ENCODE peak calls at places on chromosome 11, in seven cellular contexts. One of them, this sample, is unnamed.

GRCh38 chr11:80163011-80163410 is 722.2 kb upstream of the TENM4 start:
- DNase-seq in posterior cingulate gyrus: no peak
- DNase-seq in hypothalamus: no peak
- DNase-seq in fibroblast of the conjunctiva: no peak
- DNase-seq in Ammon's horn: no peak
- DNase-seq in activated T-helper 1 cell treated with anti-CD3 and anti-CD28 coated beads, Interleukin-2, amount 50 U/mL, for 16 hours: no peak
- DNase-seq in mucosa of descending colon: no peak
- DNase-seq in this sample: no peak

GRCh38 chr11:47248304-47248663 is 330 bp downstream of the ACP2 start:
- DNase-seq in posterior cingulate gyrus: no peak
- DNase-seq in hypothalamus: no peak
- DNase-seq in fibroblast of the conjunctiva: no peak
- DNase-seq in Ammon's horn: no peak
- DNase-seq in activated T-helper 1 cell treated with anti-CD3 and anti-CD28 coated beads, Interleukin-2, amount 50 U/mL, for 16 hours: no peak
- DNase-seq in mucosa of descending colon: no peak
- DNase-seq in this sample: no peak

GRCh38 chr11:3015796-3016195 is 23.7 kb upstream of the NAP1L4 start:
- DNase-seq in posterior cingulate gyrus: no peak
- DNase-seq in hypothalamus: no peak
- DNase-seq in fibroblast of the conjunctiva: no peak
- DNase-seq in Ammon's horn: no peak
- DNase-seq in activated T-helper 1 cell treated with anti-CD3 and anti-CD28 coated beads, Interleukin-2, amount 50 U/mL, for 16 hours: no peak
- DNase-seq in mucosa of descending colon: no peak
- DNase-seq in this sample: no peak

GRCh38 chr11:8098879-8099278 is 17.9 kb downstream of the TUB start:
- DNase-seq in posterior cingulate gyrus: no peak
- DNase-seq in hypothalamus: no peak
- DNase-seq in fibroblast of the conjunctiva: no peak
- DNase-seq in Ammon's horn: peak
- DNase-seq in activated T-helper 1 cell treated with anti-CD3 and anti-CD28 coated beads, Interleukin-2, amount 50 U/mL, for 16 hours: no peak
- DNase-seq in mucosa of descending colon: no peak
- DNase-seq in this sample: peak

GRCh38 chr11:18775492-18776292 is 15.9 kb downstream of the PTPN5 start:
- DNase-seq in posterior cingulate gyrus: no peak
- DNase-seq in hypothalamus: no peak
- DNase-seq in fibroblast of the conjunctiva: peak
- DNase-seq in Ammon's horn: peak
- DNase-seq in activated T-helper 1 cell treated with anti-CD3 and anti-CD28 coated beads, Interleukin-2, amount 50 U/mL, for 16 hours: peak
- DNase-seq in mucosa of descending colon: peak
- DNase-seq in this sample: no peak

GRCh38 chr11:103887001-103887680 is 149.3 kb upstream of the DDI1 start:
- DNase-seq in posterior cingulate gyrus: no peak
- DNase-seq in hypothalamus: peak
- DNase-seq in fibroblast of the conjunctiva: no peak
- DNase-seq in Ammon's horn: peak
- DNase-seq in activated T-helper 1 cell treated with anti-CD3 and anti-CD28 coated beads, Interleukin-2, amount 50 U/mL, for 16 hours: no peak
- DNase-seq in mucosa of descending colon: no peak
- DNase-seq in this sample: no peak

GRCh38 chr11:61913699-61914395 is 3.5 kb downstream of the RAB3IL1 start:
- DNase-seq in posterior cingulate gyrus: no peak
- DNase-seq in hypothalamus: no peak
- DNase-seq in fibroblast of the conjunctiva: no peak
- DNase-seq in Ammon's horn: no peak
- DNase-seq in activated T-helper 1 cell treated with anti-CD3 and anti-CD28 coated beads, Interleukin-2, amount 50 U/mL, for 16 hours: no peak
- DNase-seq in mucosa of descending colon: peak
- DNase-seq in this sample: no peak

GRCh38 chr11:86896486-86896885 is 58.7 kb downstream of the FZD4 start:
- DNase-seq in posterior cingulate gyrus: no peak
- DNase-seq in hypothalamus: no peak
- DNase-seq in fibroblast of the conjunctiva: peak
- DNase-seq in Ammon's horn: no peak
- DNase-seq in activated T-helper 1 cell treated with anti-CD3 and anti-CD28 coated beads, Interleukin-2, amount 50 U/mL, for 16 hours: no peak
- DNase-seq in mucosa of descending colon: no peak
- DNase-seq in this sample: no peak

GRCh38 chr11:27902981-27903624 is 202.8 kb upstream of the BDNF start:
- DNase-seq in posterior cingulate gyrus: no peak
- DNase-seq in hypothalamus: no peak
- DNase-seq in fibroblast of the conjunctiva: peak
- DNase-seq in Ammon's horn: no peak
- DNase-seq in activated T-helper 1 cell treated with anti-CD3 and anti-CD28 coated beads, Interleukin-2, amount 50 U/mL, for 16 hours: no peak
- DNase-seq in mucosa of descending colon: no peak
- DNase-seq in this sample: no peak

GRCh38 chr11:2540521-2541320 is 95.9 kb downstream of the KCNQ1 start:
- DNase-seq in posterior cingulate gyrus: no peak
- DNase-seq in hypothalamus: no peak
- DNase-seq in fibroblast of the conjunctiva: no peak
- DNase-seq in Ammon's horn: no peak
- DNase-seq in activated T-helper 1 cell treated with anti-CD3 and anti-CD28 coated beads, Interleukin-2, amount 50 U/mL, for 16 hours: no peak
- DNase-seq in mucosa of descending colon: peak
- DNase-seq in this sample: no peak

GRCh38 chr11:44960200-44960845 is 9.6 kb upstream of the TP53I11 start:
- DNase-seq in posterior cingulate gyrus: no peak
- DNase-seq in hypothalamus: no peak
- DNase-seq in fibroblast of the conjunctiva: no peak
- DNase-seq in Ammon's horn: no peak
- DNase-seq in activated T-helper 1 cell treated with anti-CD3 and anti-CD28 coated beads, Interleukin-2, amount 50 U/mL, for 16 hours: no peak
- DNase-seq in mucosa of descending colon: no peak
- DNase-seq in this sample: no peak

GRCh38 chr11:46386674-46387073 is 4.9 kb downstream of the CHRM4 start:
- DNase-seq in posterior cingulate gyrus: no peak
- DNase-seq in hypothalamus: no peak
- DNase-seq in fibroblast of the conjunctiva: no peak
- DNase-seq in Ammon's horn: no peak
- DNase-seq in activated T-helper 1 cell treated with anti-CD3 and anti-CD28 coated beads, Interleukin-2, amount 50 U/mL, for 16 hours: no peak
- DNase-seq in mucosa of descending colon: no peak
- DNase-seq in this sample: no peak

GRCh38 chr11:78560826-78561484 is 13.7 kb downstream of the NARS2 start:
- DNase-seq in posterior cingulate gyrus: no peak
- DNase-seq in hypothalamus: no peak
- DNase-seq in fibroblast of the conjunctiva: no peak
- DNase-seq in Ammon's horn: peak
- DNase-seq in activated T-helper 1 cell treated with anti-CD3 and anti-CD28 coated beads, Interleukin-2, amount 50 U/mL, for 16 hours: no peak
- DNase-seq in mucosa of descending colon: no peak
- DNase-seq in this sample: no peak

GRCh38 chr11:19162946-19163345 is 38.8 kb downstream of the CSRP3 start:
- DNase-seq in posterior cingulate gyrus: no peak
- DNase-seq in hypothalamus: no peak
- DNase-seq in fibroblast of the conjunctiva: no peak
- DNase-seq in Ammon's horn: no peak
- DNase-seq in activated T-helper 1 cell treated with anti-CD3 and anti-CD28 coated beads, Interleukin-2, amount 50 U/mL, for 16 hours: no peak
- DNase-seq in mucosa of descending colon: no peak
- DNase-seq in this sample: no peak

GRCh38 chr11:102179366-102179765 is 69.1 kb downstream of the YAP1 start:
- DNase-seq in posterior cingulate gyrus: no peak
- DNase-seq in hypothalamus: no peak
- DNase-seq in fibroblast of the conjunctiva: no peak
- DNase-seq in Ammon's horn: no peak
- DNase-seq in activated T-helper 1 cell treated with anti-CD3 and anti-CD28 coated beads, Interleukin-2, amount 50 U/mL, for 16 hours: no peak
- DNase-seq in mucosa of descending colon: no peak
- DNase-seq in this sample: no peak

GRCh38 chr11:36034572-36035331 is 90.9 kb downstream of the LDLRAD3 start:
- DNase-seq in posterior cingulate gyrus: no peak
- DNase-seq in hypothalamus: no peak
- DNase-seq in fibroblast of the conjunctiva: peak
- DNase-seq in Ammon's horn: no peak
- DNase-seq in activated T-helper 1 cell treated with anti-CD3 and anti-CD28 coated beads, Interleukin-2, amount 50 U/mL, for 16 hours: no peak
- DNase-seq in mucosa of descending colon: no peak
- DNase-seq in this sample: no peak

GRCh38 chr11:59182457-59183151 is 10.7 kb downstream of the DTX4 start:
- DNase-seq in posterior cingulate gyrus: no peak
- DNase-seq in hypothalamus: no peak
- DNase-seq in fibroblast of the conjunctiva: no peak
- DNase-seq in Ammon's horn: no peak
- DNase-seq in activated T-helper 1 cell treated with anti-CD3 and anti-CD28 coated beads, Interleukin-2, amount 50 U/mL, for 16 hours: no peak
- DNase-seq in mucosa of descending colon: peak
- DNase-seq in this sample: no peak

GRCh38 chr11:86906198-86906597 is 49.0 kb downstream of the FZD4 start:
- DNase-seq in posterior cingulate gyrus: no peak
- DNase-seq in hypothalamus: no peak
- DNase-seq in fibroblast of the conjunctiva: no peak
- DNase-seq in Ammon's horn: no peak
- DNase-seq in activated T-helper 1 cell treated with anti-CD3 and anti-CD28 coated beads, Interleukin-2, amount 50 U/mL, for 16 hours: no peak
- DNase-seq in mucosa of descending colon: no peak
- DNase-seq in this sample: no peak

GRCh38 chr11:61864814-61865775 is 26.2 kb downstream of the FADS3 start:
- DNase-seq in posterior cingulate gyrus: no peak
- DNase-seq in hypothalamus: no peak
- DNase-seq in fibroblast of the conjunctiva: no peak
- DNase-seq in Ammon's horn: no peak
- DNase-seq in activated T-helper 1 cell treated with anti-CD3 and anti-CD28 coated beads, Interleukin-2, amount 50 U/mL, for 16 hours: no peak
- DNase-seq in mucosa of descending colon: no peak
- DNase-seq in this sample: peak

GRCh38 chr11:112637046-112637445 is 324.2 kb upstream of the NCAM1 start:
- DNase-seq in posterior cingulate gyrus: peak
- DNase-seq in hypothalamus: peak
- DNase-seq in fibroblast of the conjunctiva: no peak
- DNase-seq in Ammon's horn: peak
- DNase-seq in activated T-helper 1 cell treated with anti-CD3 and anti-CD28 coated beads, Interleukin-2, amount 50 U/mL, for 16 hours: no peak
- DNase-seq in mucosa of descending colon: no peak
- DNase-seq in this sample: peak

This sample was measured in osteocyte.